ENCODE peak calls at places on chromosomes 4 and X, in four cellular contexts. G is HCT116, P is esophagus muscularis mucosa, L is endothelial cell of umbilical vein. A is an unnamed sample.

GRCh38 chr4:172573899-172574298 is 594.7 kb upstream of the GALNT7 start:
- DNase-seq in L (peak; percentile 25), P (no peak), G (no peak), A (no peak)

GRCh38 chrX:119871245-119871598 is 311 bp downstream of the RNF113A start:
- DNase-seq in G (no peak), L (no peak), P (no peak), A (no peak)

GRCh38 chrX:154540897-154541535 is 5.6 kb downstream of the G6PD start:
- DNase-seq in L (no peak), P (no peak), G (no peak), A (no peak)

GRCh38 chr4:113675731-113676707 is 85.5 kb downstream of the CAMK2D start:
- DNase-seq in P (no peak), L (no peak), G (no peak), A (no peak)

GRCh38 chr4:38160487-38161207 is 200.4 kb downstream of the PTTG2 start:
- DNase-seq in L (peak; percentile 91), P (no peak), G (peak; percentile 88), A (peak; percentile 72)

GRCh38 chr4:10687526-10687925 is 3.0 kb upstream of the CLNK start:
- DNase-seq in G (no peak), L (no peak), P (peak; percentile 47), A (no peak)

GRCh38 chr4:140136509-140136908 is 17.5 kb downstream of the MAML3 start:
- DNase-seq in G (no peak), L (peak; percentile 20), P (no peak), A (no peak)

GRCh38 chrX:106378616-106379015 is 210.5 kb downstream of the PWWP3B start:
- DNase-seq in G (no peak), L (no peak), P (no peak), A (no peak)

GRCh38 chr4:98275129-98275528 is 13.9 kb downstream of the RAP1GDS1 start:
- DNase-seq in P (no peak), L (no peak), G (no peak), A (no peak)

GRCh38 chrX:95145848-95146540 is 1472.0 kb downstream of the FAM133A start:
- DNase-seq in G (no peak), P (no peak), L (no peak), A (no peak)

GRCh38 chrX:107672955-107673378 is 44.7 kb downstream of the PRPS1 start:
- DNase-seq in L (peak; percentile 60), P (peak; percentile 94), G (peak; percentile 63), A (peak; percentile 93)

GRCh38 chr4:17561195-17561909 is 15.6 kb upstream of the LAP3 start:
- DNase-seq in P (no peak), L (no peak), G (no peak), A (no peak)

GRCh38 chr4:164596318-164596878 is 157.5 kb upstream of the SMIM31 start:
- DNase-seq in L (no peak), P (no peak), G (no peak), A (no peak)

GRCh38 chr4:109432676-109433075 is 939 bp upstream of the SEC24B start:
- DNase-seq in G (no peak), L (peak; percentile 57), P (no peak), A (no peak)

GRCh38 chrX:9880237-9880636 is 86.9 kb upstream of the CLDN34 start:
- DNase-seq in G (no peak), L (no peak), P (no peak), A (no peak)

GRCh38 chrX:108811891-108812290 is 75.5 kb upstream of the IRS4 start:
- DNase-seq in P (no peak), G (no peak), L (no peak), A (no peak)

GRCh38 chr4:52410971-52411370 is 248.1 kb downstream of the USP46 start:
- DNase-seq in L (no peak), P (no peak), G (no peak), A (no peak)

GRCh38 chr4:148563684-148564083 is 121.5 kb upstream of the NR3C2 start:
- DNase-seq in G (no peak), P (no peak), L (no peak), A (no peak)

GRCh38 chrX:65723706-65724105 is 56.3 kb downstream of the MSN start:
- DNase-seq in L (peak; percentile 42), P (no peak), G (no peak), A (no peak)

GRCh38 chr4:31692407-31692940 is 972.3 kb downstream of the PCDH7 start:
- DNase-seq in L (peak; percentile 33), G (peak; percentile 8), P (no peak), A (no peak)

GRCh38 chr4:121936101-121936500 is 15.8 kb downstream of the TRPC3 start:
- DNase-seq in G (no peak), P (peak; percentile 17), L (no peak), A (no peak)

GRCh38 chr4:188930822-188931221 is 791.6 kb downstream of the TRIML1 start:
- DNase-seq in G (peak; percentile 15), P (no peak), L (no peak), A (no peak)

GRCh38 chrX:16320765-16321355 is 153.6 kb downstream of the MAGEB17 start:
- DNase-seq in P (no peak), G (no peak), L (no peak), A (no peak)

GRCh38 chrX:26597981-26598380 is 382.0 kb downstream of the MAGEB5 start:
- DNase-seq in G (no peak), L (no peak), P (no peak), A (no peak)

GRCh38 chr4:41428941-41429669 is 108.9 kb upstream of the LIMCH1 start:
- DNase-seq in L (no peak), G (no peak), P (no peak), A (no peak)

GRCh38 chrX:135112096-135112729 is 8.1 kb downstream of the ETDB start:
- DNase-seq in P (no peak), L (peak; percentile 39), G (peak; percentile 32), A (no peak)

GRCh38 chr4:76732246-76732645 is 165.7 kb downstream of the SOWAHB start:
- DNase-seq in P (no peak), G (no peak), L (no peak), A (no peak)

GRCh38 chrX:18210470-18210869 is 10.2 kb downstream of the BEND2 start:
- DNase-seq in P (no peak), G (no peak), L (no peak), A (no peak)

GRCh38 chr4:86055898-86056297 is 304.0 kb downstream of the MAPK10 start:
- DNase-seq in L (peak; percentile 48), P (no peak), G (peak; percentile 19), A (no peak)

GRCh38 chr4:74133786-74134499 is 24.0 kb upstream of the MTHFD2L start:
- DNase-seq in G (peak; percentile 86), L (peak; percentile 90), P (no peak), A (peak; percentile 84)

GRCh38 chr4:1403591-1404572 is 2.4 kb downstream of the NKX1-1 start:
- DNase-seq in P (no peak), L (no peak), G (no peak), A (peak; percentile 55)

GRCh38 chr4:6478546-6479220 is 6.3 kb upstream of the PPP2R2C start:
- DNase-seq in G (no peak), L (no peak), P (peak; percentile 91), A (peak; percentile 41)

GRCh38 chr4:25536577-25537325 is 118.9 kb upstream of the SLC34A2 start:
- DNase-seq in L (no peak), G (no peak), P (no peak), A (no peak)

GRCh38 chr4:162661913-162662312 is 498.1 kb upstream of the FSTL5 start:
- DNase-seq in L (no peak), G (no peak), P (no peak), A (no peak)

DNA sequence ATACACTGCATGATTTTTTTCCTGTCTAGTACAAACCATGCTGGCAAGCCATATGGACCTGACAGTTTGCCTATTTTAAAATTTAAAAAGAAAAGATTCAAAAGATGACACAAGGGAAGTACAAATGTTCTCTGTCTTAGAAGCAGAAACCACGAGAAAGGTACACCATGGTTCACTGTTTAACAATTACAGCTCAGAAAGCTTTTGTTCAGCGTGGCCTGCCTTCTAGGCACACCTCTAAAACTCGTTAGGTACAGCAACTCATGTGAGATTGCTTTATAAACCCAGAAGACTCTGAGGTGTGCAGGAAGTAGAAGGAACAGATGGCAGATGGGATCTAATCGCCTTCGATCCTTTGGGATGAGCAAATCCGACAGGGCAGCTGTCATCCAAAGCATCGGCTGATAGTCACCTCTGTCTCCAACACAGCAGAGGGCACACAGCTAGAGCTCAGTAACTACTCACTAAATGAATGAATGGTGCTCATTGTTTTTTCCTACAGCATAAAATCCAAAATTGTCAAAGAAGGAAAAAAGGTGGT is 35.5 kb upstream of the CENPU start:
- DNase-seq in L (no peak), G (no peak), P (no peak), A (no peak)
- H3K4me3 ChIP-seq in L (no peak overlapping the region), G (no peak overlapping the region), P (no peak overlapping the region), A (no peak overlapping the region)

DNA sequence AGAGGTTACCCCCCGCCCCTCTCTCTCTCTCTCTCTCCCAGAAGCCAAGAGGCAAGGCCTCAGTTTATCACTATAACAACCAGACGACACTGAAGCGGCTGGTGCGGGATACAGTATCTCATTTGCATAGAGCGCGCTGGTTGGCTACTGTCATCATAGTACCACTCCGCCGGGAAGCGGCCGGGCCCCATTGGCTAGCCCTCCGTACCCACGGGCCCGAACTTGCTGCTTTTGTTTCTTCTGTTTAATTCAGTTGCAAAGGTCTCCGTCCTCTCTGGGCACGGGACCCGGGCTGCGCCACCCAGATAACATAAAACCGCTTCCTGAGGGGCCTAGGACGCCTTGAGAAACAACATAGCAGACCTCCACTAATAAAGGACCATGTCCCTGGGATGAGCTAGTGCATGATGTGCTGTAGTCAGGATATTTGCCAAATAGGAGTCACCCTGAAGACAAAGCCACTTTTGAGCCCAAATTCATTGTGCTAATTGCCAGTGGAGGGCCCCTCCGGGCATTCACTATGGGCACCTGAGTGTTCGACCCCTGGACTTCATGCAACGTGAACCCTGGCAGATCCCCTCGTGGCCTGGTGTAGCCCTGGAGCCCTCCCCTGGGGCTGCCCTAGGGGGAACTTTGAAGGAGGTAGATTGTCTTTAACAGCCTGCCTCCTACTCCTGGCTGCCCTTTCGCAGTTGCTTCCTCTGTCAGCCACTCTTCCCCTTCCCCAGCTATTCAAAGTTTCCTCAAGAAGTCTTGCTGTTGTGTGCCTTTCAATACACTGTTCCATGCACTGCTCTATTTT is at the start of gene PCYT1B:
- DNase-seq in L (peak; percentile 73), G (no peak), P (peak; percentile 93), A (peak; percentile 84)
- TF ChIP-seq POLR2AphosphoS5 in L (no peak), G (no peak), P (no peak), A (no peak)

GRCh38 chr4:55866290-55866907 is 13.0 kb downstream of the EXOC1 start:
- DNase-seq in L (peak; percentile 88), G (peak; percentile 82), P (no peak), A (no peak)

GRCh38 chr4:55865228-55865806 is 11.9 kb downstream of the EXOC1 start:
- DNase-seq in G (no peak), P (no peak), L (peak; percentile 42), A (no peak)

GRCh38 chr4:55866973-55867574 is 13.6 kb downstream of the EXOC1 start:
- DNase-seq in G (peak; percentile 51), P (no peak), L (peak; percentile 78), A (no peak)

GRCh38 chr4:55868691-55869090 is 15.2 kb downstream of the EXOC1 start:
- DNase-seq in L (no peak), G (no peak), P (no peak), A (no peak)

GRCh38 chr4:55864577-55865223 is 11.3 kb downstream of the EXOC1 start:
- DNase-seq in P (no peak), L (no peak), G (no peak), A (no peak)
- H3K36me3 ChIP-seq in P (peaks cover 56% of the 10 kb centered on the region), L (peaks cover 17% of the 10 kb centered on the region), G (peaks cover 6% of the 10 kb centered on the region), A (peaks cover 61% of the 10 kb centered on the region)

DNA sequence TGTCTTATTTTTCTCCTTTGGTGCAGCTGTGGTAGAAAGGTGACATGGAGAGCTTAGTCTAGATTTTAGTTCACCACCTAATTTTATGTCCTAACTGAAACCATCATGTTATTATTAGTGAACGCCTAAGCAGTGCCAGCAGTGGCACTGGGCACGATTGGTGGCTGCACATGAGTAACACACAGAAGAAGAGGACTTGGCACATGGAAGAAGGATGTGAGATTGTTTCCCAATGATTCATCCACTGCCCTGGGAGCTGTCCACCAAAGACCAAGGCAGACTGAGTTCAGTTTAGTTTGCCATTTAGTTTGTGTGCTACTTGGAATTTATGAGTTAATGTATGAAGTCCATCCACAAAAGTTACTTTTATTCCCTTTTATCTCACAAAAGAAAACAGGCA is 68.1 kb upstream of the NAP1L5 start:
- DNase-seq in G (no peak), L (peak; percentile 79), P (no peak), A (no peak)
- H3K4me3 ChIP-seq in G (no peak overlapping the region), L (no peak overlapping the region), P (no peak overlapping the region), A (no peak overlapping the region)